ENCODE peak calls at places on chromosomes 11 and 22, in seven cellular contexts. One of them, this sample, is unnamed.

GRCh38 chr11:28133146-28133545 is 25.0 kb downstream of the METTL15 start:
- DNase-seq in BJ: no peak
- DNase-seq in GM12865: no peak
- DNase-seq in Panc1: no peak
- DNase-seq in astrocyte of the spinal cord: peak
- DNase-seq in amniotic stem cell: no peak
- DNase-seq in stimulated activated CD8-positive, alpha-beta memory T cell treated with anti-CD3 and anti-CD28 coated beads, Interleukin-15, amount 100 ng/mL, for 4 hours: no peak
- DNase-seq in this sample: no peak

GRCh38 chr11:65404638-65405339 is 17.8 kb upstream of the NEAT1 start:
- DNase-seq in BJ: no peak
- DNase-seq in GM12865: no peak
- DNase-seq in Panc1: no peak
- DNase-seq in astrocyte of the spinal cord: no peak
- DNase-seq in amniotic stem cell: no peak
- DNase-seq in stimulated activated CD8-positive, alpha-beta memory T cell treated with anti-CD3 and anti-CD28 coated beads, Interleukin-15, amount 100 ng/mL, for 4 hours: no peak
- DNase-seq in this sample: no peak

GRCh38 chr11:17020831-17021230 is 6.6 kb upstream of the PLEKHA7 start:
- DNase-seq in BJ: no peak
- DNase-seq in GM12865: no peak
- DNase-seq in Panc1: no peak
- DNase-seq in astrocyte of the spinal cord: peak
- DNase-seq in amniotic stem cell: no peak
- DNase-seq in stimulated activated CD8-positive, alpha-beta memory T cell treated with anti-CD3 and anti-CD28 coated beads, Interleukin-15, amount 100 ng/mL, for 4 hours: no peak
- DNase-seq in this sample: no peak

GRCh38 chr22:26524870-26525269 is 12.6 kb upstream of the TFIP11 start:
- DNase-seq in BJ: no peak
- DNase-seq in GM12865: no peak
- DNase-seq in Panc1: no peak
- DNase-seq in astrocyte of the spinal cord: no peak
- DNase-seq in amniotic stem cell: no peak
- DNase-seq in stimulated activated CD8-positive, alpha-beta memory T cell treated with anti-CD3 and anti-CD28 coated beads, Interleukin-15, amount 100 ng/mL, for 4 hours: no peak
- DNase-seq in this sample: no peak

GRCh38 chr22:36860821-36861659 is at the start of gene NCF4:
- DNase-seq in BJ: no peak
- DNase-seq in GM12865: peak
- DNase-seq in Panc1: no peak
- DNase-seq in astrocyte of the spinal cord: no peak
- DNase-seq in amniotic stem cell: no peak
- DNase-seq in stimulated activated CD8-positive, alpha-beta memory T cell treated with anti-CD3 and anti-CD28 coated beads, Interleukin-15, amount 100 ng/mL, for 4 hours: no peak
- DNase-seq in this sample: peak

GRCh38 chr11:77619576-77620198 is 17.9 kb downstream of the CLNS1A start:
- DNase-seq in BJ: no peak
- DNase-seq in GM12865: peak
- DNase-seq in Panc1: peak
- DNase-seq in astrocyte of the spinal cord: peak
- DNase-seq in amniotic stem cell: peak
- DNase-seq in stimulated activated CD8-positive, alpha-beta memory T cell treated with anti-CD3 and anti-CD28 coated beads, Interleukin-15, amount 100 ng/mL, for 4 hours: no peak
- DNase-seq in this sample: peak

GRCh38 chr11:113974741-113975470 is at the start of gene HTR3A:
- DNase-seq in BJ: no peak
- DNase-seq in GM12865: no peak
- DNase-seq in Panc1: no peak
- DNase-seq in astrocyte of the spinal cord: no peak
- DNase-seq in amniotic stem cell: no peak
- DNase-seq in stimulated activated CD8-positive, alpha-beta memory T cell treated with anti-CD3 and anti-CD28 coated beads, Interleukin-15, amount 100 ng/mL, for 4 hours: no peak
- DNase-seq in this sample: no peak

GRCh38 chr11:68373810-68374501 is 61.6 kb downstream of the LRP5 start:
- DNase-seq in BJ: no peak
- DNase-seq in GM12865: no peak
- DNase-seq in Panc1: no peak
- DNase-seq in astrocyte of the spinal cord: peak
- DNase-seq in amniotic stem cell: no peak
- DNase-seq in stimulated activated CD8-positive, alpha-beta memory T cell treated with anti-CD3 and anti-CD28 coated beads, Interleukin-15, amount 100 ng/mL, for 4 hours: no peak
- DNase-seq in this sample: no peak

GRCh38 chr11:134037093-134037908 is 31.6 kb upstream of the JAM3 start:
- DNase-seq in BJ: no peak
- DNase-seq in GM12865: peak
- DNase-seq in Panc1: no peak
- DNase-seq in astrocyte of the spinal cord: peak
- DNase-seq in amniotic stem cell: peak
- DNase-seq in stimulated activated CD8-positive, alpha-beta memory T cell treated with anti-CD3 and anti-CD28 coated beads, Interleukin-15, amount 100 ng/mL, for 4 hours: peak
- DNase-seq in this sample: peak

GRCh38 chr11:73198677-73199076 is 19.4 kb upstream of the P2RY2 start:
- DNase-seq in BJ: no peak
- DNase-seq in GM12865: no peak
- DNase-seq in Panc1: no peak
- DNase-seq in astrocyte of the spinal cord: no peak
- DNase-seq in amniotic stem cell: no peak
- DNase-seq in stimulated activated CD8-positive, alpha-beta memory T cell treated with anti-CD3 and anti-CD28 coated beads, Interleukin-15, amount 100 ng/mL, for 4 hours: no peak
- DNase-seq in this sample: no peak